ENCODE peak calls at places on chromosomes 6 and 20, in eight cellular contexts. One of them, this sample, is unnamed.

GRCh38 chr20:44295995-44296394 is 15.0 kb downstream of the FITM2 start:
- DNase-seq in endothelial cell: no peak
- DNase-seq in NCI-H2029: no peak
- DNase-seq in NCI-H1105: peak
- DNase-seq in activated gamma-delta T cell treated with Interleukin-2 at 50 U/mL for 16 hours: no peak
- DNase-seq in SJSA1: no peak
- DNase-seq in occipital lobe: no peak
- DNase-seq in activated T-cell treated with anti-CD3 and anti-CD28 coated beads, Interleukin-2, amount 50 U/mL, for 24 hours: no peak
- DNase-seq in this sample: no peak

GRCh38 chr20:58649288-58650180 is 1.5 kb upstream of the STX16 start:
- DNase-seq in endothelial cell: peak
- DNase-seq in NCI-H2029: no peak
- DNase-seq in NCI-H1105: no peak
- DNase-seq in activated gamma-delta T cell treated with Interleukin-2 at 50 U/mL for 16 hours: peak
- DNase-seq in SJSA1: no peak
- DNase-seq in occipital lobe: no peak
- DNase-seq in activated T-cell treated with anti-CD3 and anti-CD28 coated beads, Interleukin-2, amount 50 U/mL, for 24 hours: peak
- DNase-seq in this sample: no peak

GRCh38 chr6:14444296-14444993 is 326.9 kb downstream of the CD83 start:
- DNase-seq in endothelial cell: no peak
- DNase-seq in NCI-H2029: peak
- DNase-seq in NCI-H1105: no peak
- DNase-seq in activated gamma-delta T cell treated with Interleukin-2 at 50 U/mL for 16 hours: no peak
- DNase-seq in SJSA1: no peak
- DNase-seq in occipital lobe: no peak
- DNase-seq in activated T-cell treated with anti-CD3 and anti-CD28 coated beads, Interleukin-2, amount 50 U/mL, for 24 hours: no peak
- DNase-seq in this sample: no peak

GRCh38 chr20:63700199-63701050 is 4.0 kb downstream of the TNFRSF6B start:
- DNase-seq in endothelial cell: no peak
- DNase-seq in NCI-H2029: no peak
- DNase-seq in NCI-H1105: no peak
- DNase-seq in activated gamma-delta T cell treated with Interleukin-2 at 50 U/mL for 16 hours: peak
- DNase-seq in SJSA1: no peak
- DNase-seq in occipital lobe: no peak
- DNase-seq in activated T-cell treated with anti-CD3 and anti-CD28 coated beads, Interleukin-2, amount 50 U/mL, for 24 hours: no peak
- DNase-seq in this sample: no peak

GRCh38 chr6:37145443-37145842 is 24.5 kb upstream of the PIM1 start:
- DNase-seq in endothelial cell: no peak
- DNase-seq in NCI-H2029: no peak
- DNase-seq in NCI-H1105: no peak
- DNase-seq in activated gamma-delta T cell treated with Interleukin-2 at 50 U/mL for 16 hours: no peak
- DNase-seq in SJSA1: peak
- DNase-seq in occipital lobe: no peak
- DNase-seq in activated T-cell treated with anti-CD3 and anti-CD28 coated beads, Interleukin-2, amount 50 U/mL, for 24 hours: no peak
- DNase-seq in this sample: no peak

GRCh38 chr6:85637579-85637978 is 5.1 kb downstream of the SYNCRIP start:
- DNase-seq in endothelial cell: no peak
- DNase-seq in NCI-H2029: no peak
- DNase-seq in NCI-H1105: peak
- DNase-seq in activated gamma-delta T cell treated with Interleukin-2 at 50 U/mL for 16 hours: no peak
- DNase-seq in SJSA1: no peak
- DNase-seq in occipital lobe: no peak
- DNase-seq in activated T-cell treated with anti-CD3 and anti-CD28 coated beads, Interleukin-2, amount 50 U/mL, for 24 hours: no peak
- DNase-seq in this sample: no peak

GRCh38 chr6:112117554-112117953 is 30.2 kb downstream of the FAM229B start:
- DNase-seq in endothelial cell: no peak
- DNase-seq in NCI-H2029: no peak
- DNase-seq in NCI-H1105: no peak
- DNase-seq in activated gamma-delta T cell treated with Interleukin-2 at 50 U/mL for 16 hours: no peak
- DNase-seq in SJSA1: no peak
- DNase-seq in occipital lobe: no peak
- DNase-seq in activated T-cell treated with anti-CD3 and anti-CD28 coated beads, Interleukin-2, amount 50 U/mL, for 24 hours: no peak
- DNase-seq in this sample: no peak

GRCh38 chr20:61161649-61162210 is 90.3 kb upstream of the CDH4 start:
- DNase-seq in endothelial cell: no peak
- DNase-seq in NCI-H2029: no peak
- DNase-seq in NCI-H1105: peak
- DNase-seq in activated gamma-delta T cell treated with Interleukin-2 at 50 U/mL for 16 hours: no peak
- DNase-seq in SJSA1: no peak
- DNase-seq in occipital lobe: no peak
- DNase-seq in activated T-cell treated with anti-CD3 and anti-CD28 coated beads, Interleukin-2, amount 50 U/mL, for 24 hours: no peak
- DNase-seq in this sample: no peak

This sample was measured in smooth muscle cell of the brain vasculature.